ENCODE peak calls at places on chromosomes 11 and 22, in seven cellular contexts. B, X, R, A, O, S and P are unnamed samples.

GRCh38 chr11:131809203-131809948 is 439.0 kb downstream of the NTM start:
- DNase-seq in R (no peak), O (no peak), S (no peak), B (no peak), A (no peak), X (no peak), P (no peak)

GRCh38 chr11:35304393-35304790 is 115.0 kb downstream of the SLC1A2 start:
- DNase-seq in S (peak), A (no peak), X (no peak), O (no peak), B (peak), R (no peak), P (peak)

GRCh38 chr22:45511847-45512261 is 9.2 kb downstream of the FBLN1 start:
- DNase-seq in X (no peak), S (no peak), A (no peak), B (peak), R (no peak), O (no peak), P (no peak)

GRCh38 chr11:123640677-123641494 is 13.5 kb downstream of the SCN3B start:
- DNase-seq in R (peak), S (peak), O (peak), X (no peak), B (peak), A (peak), P (peak)

GRCh38 chr11:77197626-77198320 is 69.7 kb downstream of the MYO7A start:
- DNase-seq in O (no peak), B (no peak), X (no peak), S (no peak), A (no peak), R (no peak), P (no peak)

GRCh38 chr11:59336176-59336575 is 22.5 kb upstream of the OR5AN1 start:
- DNase-seq in S (no peak), X (no peak), B (no peak), A (no peak), O (no peak), R (no peak), P (no peak)

GRCh38 chr22:34897126-34897525 is 168.8 kb upstream of the ISX start:
- DNase-seq in B (no peak), X (no peak), O (no peak), A (no peak), S (no peak), R (no peak), P (no peak)

GRCh38 chr11:14424096-14424495 is 65.1 kb upstream of the RRAS2 start:
- DNase-seq in X (no peak), S (no peak), R (no peak), A (no peak), B (peak), O (no peak), P (no peak)

GRCh38 chr22:45397806-45398205 is 15.6 kb downstream of the SMC1B start:
- DNase-seq in O (peak), B (no peak), S (peak), R (no peak), A (no peak), X (no peak), P (peak)

GRCh38 chr22:20571531-20572007 is 64.2 kb downstream of the MED15 start:
- DNase-seq in A (peak), R (peak), B (no peak), O (peak), X (no peak), S (peak), P (peak)

GRCh38 chr22:39603345-39603744 is 32.8 kb downstream of the CACNA1I start:
- DNase-seq in O (no peak), B (no peak), S (no peak), A (no peak), R (no peak), X (no peak), P (no peak)

GRCh38 chr22:21073023-21073422 is 27.3 kb downstream of the LRRC74B start:
- DNase-seq in B (no peak), S (no peak), R (no peak), O (no peak), A (no peak), X (no peak), P (no peak)

GRCh38 chr11:87180743-87181142 is 143.0 kb downstream of the TMEM135 start:
- DNase-seq in S (no peak), B (peak), R (no peak), O (no peak), A (no peak), X (no peak), P (no peak)

GRCh38 chr11:15852179-15852578 is 504.2 kb downstream of the SOX6 start:
- DNase-seq in R (no peak), B (peak), S (peak), A (no peak), X (no peak), O (peak), P (peak)

GRCh38 chr11:6052374-6052773 is 21.8 kb upstream of the OR56A1 start:
- DNase-seq in R (no peak), O (no peak), S (no peak), X (no peak), A (no peak), B (no peak), P (no peak)

GRCh38 chr11:13260196-13260962 is 17.2 kb upstream of the BMAL1 start:
- DNase-seq in A (no peak), R (no peak), S (no peak), X (no peak), B (no peak), O (no peak), P (no peak)

GRCh38 chr11:31509017-31509411 is 408 bp downstream of the IMMP1L start:
- DNase-seq in O (peak), R (no peak), X (no peak), S (peak), B (no peak), A (no peak), P (peak)

GRCh38 chr11:44954051-44954906 is 3.6 kb upstream of the TP53I11 start:
- DNase-seq in X (no peak), A (no peak), R (no peak), B (no peak), S (no peak), O (no peak), P (no peak)
- TF ChIP-seq RFX5 in X (no peak), A (no peak), R (no peak), B (no peak), S (no peak), O (no peak), P (no peak)

GRCh38 chr11:116875194-116875593 is 37.8 kb upstream of the APOA1 start:
- DNase-seq in O (no peak), R (no peak), X (no peak), B (no peak), S (no peak), A (no peak), P (no peak)
- TF ChIP-seq RFX5 in O (no peak), R (no peak), X (no peak), B (no peak), S (no peak), A (no peak), P (no peak)

DNA sequence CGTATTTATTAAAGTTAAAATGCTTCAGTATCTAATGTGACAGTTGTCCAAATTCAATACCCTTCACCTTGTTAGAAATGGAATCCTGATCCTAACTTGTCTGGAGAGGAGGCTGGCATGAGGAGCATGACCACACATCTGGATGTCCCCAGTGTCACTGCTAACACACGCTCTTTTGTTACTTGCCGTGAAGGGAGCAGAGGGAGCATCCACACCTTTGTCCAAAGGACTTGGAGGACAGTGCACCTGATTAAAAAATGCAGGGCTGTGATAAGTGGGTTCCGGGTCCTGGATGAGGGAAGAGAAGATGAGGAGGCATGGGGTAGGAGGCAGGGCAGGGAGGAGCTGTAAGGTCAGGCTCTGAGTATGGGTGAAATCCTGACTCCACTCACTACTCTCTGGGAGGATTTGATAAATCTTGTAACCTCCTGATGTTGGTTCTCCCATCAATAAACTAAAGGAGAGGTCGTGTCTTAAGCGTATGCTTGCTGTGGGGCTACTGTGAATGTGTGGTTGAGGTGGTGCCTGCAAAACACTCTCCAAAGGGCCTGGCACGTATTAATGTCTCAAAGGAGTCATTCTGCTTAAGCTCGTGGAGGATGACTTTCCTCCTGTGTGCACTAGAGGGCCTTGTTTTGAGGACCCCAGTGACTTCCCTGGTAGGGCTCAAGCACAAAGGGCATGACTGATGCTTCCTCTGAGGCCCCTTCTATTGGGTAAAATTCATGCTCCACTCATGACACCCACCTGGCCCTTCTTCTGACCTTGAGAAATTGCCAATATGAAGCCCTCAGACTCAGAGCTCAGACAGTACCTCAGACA is 16.8 kb upstream of the IGLL5 start:
- DNase-seq in A (no peak), X (no peak), B (no peak), R (no peak), S (no peak), O (peak), P (no peak)
- TF ChIP-seq RFX5 in A (no peak), X (no peak), B (no peak), R (no peak), S (no peak), O (no peak), P (no peak)

GRCh38 chr11:45654741-45655283 is 10.6 kb downstream of the CHST1 start:
- DNase-seq in X (no peak), R (no peak), O (no peak), A (no peak), B (no peak), S (no peak), P (no peak)
- TF ChIP-seq RFX5 in X (no peak), R (no peak), O (no peak), A (no peak), B (no peak), S (no peak), P (no peak)

GRCh38 chr11:104320091-104320490 is 156.1 kb upstream of the PDGFD start:
- DNase-seq in A (no peak), R (no peak), S (no peak), O (no peak), X (no peak), B (peak), P (no peak)
- TF ChIP-seq RFX5 in A (no peak), R (no peak), S (no peak), O (no peak), X (no peak), B (no peak), P (no peak)

GRCh38 chr11:69369945-69370344 is 76.0 kb downstream of the MYEOV start:
- DNase-seq in X (no peak), O (no peak), B (no peak), S (no peak), A (no peak), R (no peak), P (no peak)
- TF ChIP-seq RFX5 in X (no peak), O (no peak), B (no peak), S (no peak), A (no peak), R (no peak), P (no peak)

GRCh38 chr11:45178223-45178622 is 31.8 kb downstream of the PRDM11 start:
- DNase-seq in A (no peak), S (no peak), R (no peak), B (no peak), O (no peak), X (no peak), P (no peak)

GRCh38 chr11:45180158-45180887 is 33.9 kb downstream of the PRDM11 start:
- DNase-seq in X (no peak), O (no peak), B (no peak), S (no peak), A (peak), R (peak), P (peak)

GRCh38 chr11:45178890-45179663 is 32.6 kb downstream of the PRDM11 start:
- DNase-seq in O (no peak), X (no peak), R (no peak), A (no peak), S (no peak), B (peak), P (peak)

GRCh38 chr11:45180888-45181594 is 34.6 kb downstream of the PRDM11 start:
- DNase-seq in B (peak), R (no peak), X (no peak), S (no peak), O (peak), A (peak), P (peak)

DNA sequence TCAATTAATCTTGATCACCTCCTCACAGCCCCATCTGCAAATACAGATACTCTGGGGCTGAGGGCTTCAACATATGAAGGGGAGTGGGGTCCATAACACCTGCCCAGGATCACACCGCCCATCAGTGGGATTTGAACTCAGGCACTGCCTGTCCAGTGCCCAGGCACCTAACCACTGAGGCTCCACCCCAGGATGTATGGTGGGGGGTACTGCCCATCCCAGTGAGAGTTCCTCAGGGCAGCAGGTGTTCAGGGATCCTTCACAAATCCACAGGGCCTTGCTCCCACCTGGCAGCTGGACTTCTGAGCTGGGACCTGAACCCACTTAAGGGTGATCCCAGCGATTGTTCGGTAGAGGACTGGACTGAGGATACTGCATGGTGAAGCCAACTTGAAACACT is 33.2 kb downstream of the PRDM11 start:
- DNase-seq in A (no peak), S (no peak), R (no peak), O (no peak), X (no peak), B (no peak), P (no peak)
- TF ChIP-seq RFX5 in A (no peak), S (no peak), R (no peak), O (no peak), X (no peak), B (no peak), P (no peak)

DNA sequence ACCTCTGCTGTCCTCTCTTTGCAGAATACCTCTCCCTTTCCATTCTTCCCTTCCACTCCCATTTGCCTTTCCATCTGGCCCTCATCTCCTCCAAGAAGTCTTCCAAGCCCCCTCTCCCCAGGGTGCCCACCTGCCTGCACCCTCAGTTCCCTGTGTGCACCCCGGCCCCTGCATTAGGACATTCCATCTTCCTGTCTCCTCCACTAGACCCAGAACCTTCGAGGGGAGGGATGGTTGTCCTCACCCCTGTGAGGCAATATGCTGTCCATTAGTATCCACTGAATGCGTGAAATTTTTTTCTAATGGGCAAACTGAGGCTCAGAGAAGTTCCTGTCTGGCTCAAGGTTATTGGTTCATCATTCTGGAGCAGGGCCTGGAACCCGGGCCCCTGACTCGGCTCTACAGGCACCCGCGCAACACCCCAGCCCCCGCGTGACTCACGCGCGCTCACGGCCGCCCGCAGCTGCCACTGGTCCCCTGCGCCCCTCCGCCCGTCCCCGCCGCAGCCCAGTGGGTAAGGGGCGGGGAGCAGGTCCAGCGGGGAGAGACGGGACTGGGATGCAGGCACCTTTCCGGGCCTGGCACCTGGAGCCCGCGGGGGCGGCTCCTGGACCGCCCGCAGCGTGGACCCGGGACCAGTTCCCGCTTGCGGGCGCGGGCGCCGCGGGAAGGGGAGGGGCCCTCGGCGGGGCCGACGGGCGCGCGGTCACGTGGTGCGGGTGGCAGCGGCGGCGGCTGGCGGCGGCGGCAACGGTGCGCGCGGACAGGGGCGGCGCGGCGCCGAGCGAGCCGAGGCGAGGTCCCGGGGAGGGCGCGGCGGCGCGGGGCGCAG is 7.0 kb downstream of the SEPTIN3 start:
- DNase-seq in A (peak), O (no peak), R (peak), B (no peak), S (no peak), X (no peak), P (no peak)
- TF ChIP-seq RFX5 in A (no peak), O (no peak), R (no peak), B (no peak), S (no peak), X (no peak), P (no peak)

DNA sequence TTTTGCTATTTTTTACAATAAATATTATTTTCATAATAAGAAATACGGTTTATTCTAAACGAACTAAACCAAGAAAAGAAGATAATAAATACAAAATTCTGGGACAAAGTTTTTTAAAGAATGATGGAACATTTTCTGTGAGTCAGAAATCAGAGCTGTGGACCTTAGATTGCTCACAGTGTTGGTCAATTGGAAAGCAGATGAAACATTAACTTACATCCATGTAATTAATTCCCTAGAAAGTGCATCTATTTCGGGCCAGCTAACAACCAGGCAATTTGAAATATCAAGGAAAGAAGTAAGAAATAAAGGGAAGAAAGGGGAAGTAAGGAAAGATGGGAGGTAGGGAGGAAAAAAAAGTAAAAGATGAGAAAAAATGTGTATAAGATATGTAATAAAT is 1569.8 kb upstream of the TENM4 start:
- DNase-seq in B (no peak), X (no peak), O (no peak), R (no peak), A (no peak), S (no peak), P (no peak)
- TF ChIP-seq RFX5 in B (no peak), X (no peak), O (no peak), R (no peak), A (no peak), S (no peak), P (no peak)

GRCh38 chr11:130514316-130514715 is 65.9 kb downstream of the ADAMTS15 start:
- DNase-seq in B (peak), S (no peak), X (no peak), O (no peak), R (peak), A (no peak), P (no peak)
- TF ChIP-seq RFX5 in B (no peak), S (no peak), X (no peak), O (no peak), R (no peak), A (no peak), P (no peak)